ENCODE peak calls at places on chromosomes 5 and 9, in ten cellular contexts. G, D, P, I, M, A, F, S, Q and C are unnamed samples.

GRCh38 chr5:148733601-148734438 is 79.5 kb upstream of the HTR4 start:
- DNase-seq in G (no peak), D (peak), P (peak), I (peak), M (peak), A (peak), F (no peak), S (peak), Q (peak), C (peak)

GRCh38 chr5:148848378-148849031 is 22.1 kb downstream of the ADRB2 start:
- DNase-seq in G (no peak), D (no peak), P (no peak), I (no peak), M (no peak), A (peak), F (no peak), S (no peak), Q (no peak), C (no peak)

GRCh38 chr5:43197535-43197934 is 5.5 kb downstream of the NIM1K start:
- DNase-seq in G (no peak), D (no peak), P (no peak), I (no peak), M (no peak), A (no peak), F (no peak), S (no peak), Q (no peak), C (no peak)

GRCh38 chr5:97297063-97297715 is 114.1 kb upstream of the RIOK2 start:
- DNase-seq in G (no peak), D (no peak), P (no peak), I (peak), M (peak), A (peak), F (no peak), S (peak), Q (no peak), C (peak)

GRCh38 chr5:124057161-124057814 is 545.3 kb downstream of the CSNK1G3 start:
- DNase-seq in G (peak), D (peak), P (no peak), I (peak), M (no peak), A (peak), F (no peak), S (no peak), Q (no peak), C (no peak)

GRCh38 chr9:18786196-18786595 is 246.8 kb downstream of the SAXO1 start:
- DNase-seq in G (no peak), D (no peak), P (no peak), I (peak), M (no peak), A (no peak), F (no peak), S (no peak), Q (no peak), C (no peak)

GRCh38 chr9:35070823-35071813 is 1.3 kb downstream of the VCP start:
- DNase-seq in G (no peak), D (no peak), P (peak), I (no peak), M (no peak), A (peak), F (no peak), S (peak), Q (peak), C (no peak)

GRCh38 chr5:75461679-75462078 is 49.8 kb downstream of the CERT1 start:
- DNase-seq in G (no peak), D (no peak), P (no peak), I (no peak), M (no peak), A (no peak), F (no peak), S (no peak), Q (no peak), C (no peak)

GRCh38 chr5:108655750-108656450 is 91.8 kb upstream of the FER start:
- DNase-seq in G (no peak), D (no peak), P (no peak), I (no peak), M (no peak), A (no peak), F (no peak), S (peak), Q (no peak), C (no peak)

GRCh38 chr5:53023969-53024368 is 34.8 kb downstream of the ITGA2 start:
- DNase-seq in G (no peak), D (no peak), P (no peak), I (no peak), M (no peak), A (no peak), F (no peak), S (peak), Q (no peak), C (no peak)

GRCh38 chr9:110261631-110262030 is 5.3 kb upstream of the TXN start:
- DNase-seq in G (no peak), D (no peak), P (no peak), I (no peak), M (no peak), A (no peak), F (no peak), S (no peak), Q (no peak), C (no peak)

GRCh38 chr9:94160594-94161501 is 76.6 kb downstream of the PTPDC1 start:
- DNase-seq in G (no peak), D (no peak), P (no peak), I (no peak), M (no peak), A (peak), F (no peak), S (no peak), Q (no peak), C (no peak)

GRCh38 chr9:91945277-91946074 is 4.6 kb downstream of the ROR2 start:
- DNase-seq in G (no peak), D (no peak), P (no peak), I (no peak), M (no peak), A (no peak), F (no peak), S (peak), Q (no peak), C (no peak)

GRCh38 chr5:82115858-82116257 is 144.0 kb downstream of the ATG10 start:
- DNase-seq in G (no peak), D (no peak), P (no peak), I (no peak), M (no peak), A (no peak), F (no peak), S (no peak), Q (no peak), C (no peak)

GRCh38 chr9:98315551-98316060 is 60.2 kb upstream of the TBC1D2 start:
- DNase-seq in G (peak), D (peak), P (peak), I (peak), M (peak), A (peak), F (peak), S (peak), Q (peak), C (peak)

GRCh38 chr5:177494356-177495195 is 2.8 kb downstream of the PDLIM7 start:
- DNase-seq in G (peak), D (peak), P (no peak), I (peak), M (peak), A (peak), F (peak), S (peak), Q (peak), C (peak)

GRCh38 chr5:56314536-56314935 is 81.4 kb upstream of the ANKRD55 start:
- DNase-seq in G (no peak), D (no peak), P (no peak), I (peak), M (peak), A (peak), F (no peak), S (no peak), Q (no peak), C (peak)

GRCh38 chr9:22030101-22030598 is 21.0 kb upstream of the CDKN2B start:
- DNase-seq in G (no peak), D (no peak), P (no peak), I (no peak), M (no peak), A (peak), F (no peak), S (peak), Q (no peak), C (no peak)

GRCh38 chr5:81838307-81838906 is 87.5 kb upstream of the SSBP2 start:
- DNase-seq in G (no peak), D (no peak), P (peak), I (peak), M (no peak), A (peak), F (no peak), S (peak), Q (no peak), C (no peak)

GRCh38 chr9:13717356-13718057 is 438.0 kb upstream of the MPDZ start:
- DNase-seq in G (no peak), D (no peak), P (no peak), I (no peak), M (no peak), A (no peak), F (no peak), S (peak), Q (no peak), C (no peak)

GRCh38 chr5:130541617-130542221 is 623.3 kb downstream of the HINT1 start:
- DNase-seq in G (no peak), D (no peak), P (no peak), I (no peak), M (no peak), A (no peak), F (no peak), S (peak), Q (no peak), C (no peak)

GRCh38 chr5:173677125-173677672 is 60.7 kb upstream of the BOD1 start:
- DNase-seq in G (no peak), D (no peak), P (no peak), I (no peak), M (no peak), A (no peak), F (no peak), S (no peak), Q (no peak), C (no peak)

GRCh38 chr9:135608999-135609317 is 30.4 kb downstream of the GLT6D1 start:
- DNase-seq in G (no peak), D (no peak), P (no peak), I (no peak), M (no peak), A (no peak), F (no peak), S (no peak), Q (no peak), C (no peak)